ENCODE peak calls at places on chromosome 9, in eight cellular contexts. A, N, T, R, J, Z, M and L are unnamed samples.

GRCh38 chr9:130266236-130267098 is 907 bp downstream of the HMCN2 start:
- DNase-seq in R (no peak), J (no peak), T (no peak), M (no peak), N (peak), A (no peak), Z (no peak), L (peak)

GRCh38 chr9:13648676-13649075 is 369.2 kb upstream of the MPDZ start:
- DNase-seq in M (no peak), J (no peak), T (no peak), N (no peak), Z (no peak), A (peak), R (peak), L (peak)

GRCh38 chr9:15182755-15183154 is 124.3 kb downstream of the TTC39B start:
- DNase-seq in N (no peak), R (no peak), Z (no peak), M (no peak), A (no peak), J (no peak), T (no peak), L (no peak)

GRCh38 chr9:1462626-1463308 is 412.6 kb downstream of the DMRT2 start:
- DNase-seq in J (no peak), T (no peak), N (no peak), A (peak), R (no peak), Z (no peak), M (no peak), L (no peak)

GRCh38 chr9:8868632-8869031 is 1069.1 kb upstream of the DMAC1 start:
- DNase-seq in R (peak), A (no peak), Z (no peak), J (no peak), M (no peak), T (no peak), N (no peak), L (no peak)

GRCh38 chr9:121651295-121652036 is at the start of gene DAB2IP:
- DNase-seq in A (no peak), J (peak), R (no peak), T (peak), N (peak), M (peak), Z (no peak), L (peak)

GRCh38 chr9:99226054-99226453 is 4.0 kb downstream of the SEC61B start:
- DNase-seq in A (no peak), Z (no peak), R (no peak), T (no peak), N (no peak), J (no peak), M (no peak), L (no peak)

GRCh38 chr9:88087906-88088305 is 50.4 kb downstream of the SPATA31C2 start:
- DNase-seq in T (no peak), R (no peak), N (no peak), J (no peak), A (no peak), Z (no peak), M (no peak), L (no peak)

GRCh38 chr9:104093162-104093561 is 947 bp upstream of the SMC2 start:
- DNase-seq in N (no peak), A (peak), Z (no peak), J (no peak), T (no peak), M (no peak), R (peak), L (peak)

GRCh38 chr9:72305102-72305546 is 59.9 kb downstream of the ZFAND5 start:
- DNase-seq in R (peak), Z (peak), N (peak), A (peak), M (peak), J (peak), T (no peak), L (peak)

GRCh38 chr9:100598641-100599145 is 20.8 kb downstream of the CAVIN4 start:
- DNase-seq in M (peak), R (peak), A (peak), Z (peak), J (peak), T (peak), N (peak), L (peak)

GRCh38 chr9:117725426-117725887 is 21.3 kb downstream of the TLR4 start:
- DNase-seq in A (no peak), Z (no peak), M (no peak), R (no peak), N (no peak), J (no peak), T (peak), L (no peak)

GRCh38 chr9:73131376-73131775 is 20.3 kb upstream of the ANXA1 start:
- DNase-seq in N (no peak), J (no peak), R (no peak), T (no peak), A (peak), M (no peak), Z (no peak), L (no peak)

GRCh38 chr9:19371942-19372341 is 8.1 kb downstream of the RPS6 start:
- DNase-seq in N (no peak), M (no peak), R (no peak), Z (no peak), J (no peak), T (no peak), A (peak), L (peak)

GRCh38 chr9:127214421-127215265 is 49.9 kb upstream of the GARNL3 start:
- DNase-seq in N (peak), J (no peak), T (peak), Z (peak), M (peak), A (peak), R (peak), L (peak)

GRCh38 chr9:137095664-137096517 is 9.1 kb downstream of the MAN1B1 start:
- DNase-seq in A (no peak), N (peak), R (no peak), M (no peak), J (no peak), Z (no peak), T (no peak), L (no peak)
- TF ChIP-seq CTCF in A (peak), N (peak), R (peak), M (no peak), J (no peak), Z (no peak), T (no peak), L (no peak)

DNA sequence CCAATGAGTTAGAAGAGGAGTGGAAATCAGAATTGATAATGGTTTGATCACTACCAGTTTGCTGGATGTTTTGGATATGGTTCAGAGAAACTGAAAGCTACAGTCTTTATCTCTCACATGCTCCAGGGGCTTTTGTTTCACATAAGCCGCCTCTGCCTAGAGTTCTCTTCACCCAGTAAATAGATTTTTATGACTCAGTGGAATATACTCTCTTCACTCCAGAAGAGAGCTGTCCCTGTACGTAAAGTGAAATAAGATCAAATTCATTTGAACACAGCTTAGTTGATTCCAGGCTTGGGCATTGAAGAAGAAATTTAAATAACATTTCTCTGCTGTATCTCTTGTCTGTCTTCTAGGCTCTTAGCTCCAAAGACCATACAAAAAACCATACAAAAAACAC is 184.9 kb downstream of the TRPM3 start:
- DNase-seq in M (no peak), J (no peak), N (no peak), R (no peak), Z (no peak), A (no peak), T (no peak), L (no peak)
- H3K4me3 ChIP-seq in M (no peak), J (no peak), N (no peak), R (no peak), Z (no peak), A (no peak), T (no peak), L (no peak)

GRCh38 chr9:124855944-124856773 is 2.9 kb downstream of the WDR38 start:
- DNase-seq in J (no peak), N (peak), Z (peak), T (no peak), A (no peak), R (no peak), M (no peak), L (peak)
- TF ChIP-seq CTCF in J (no peak), N (no peak), Z (peak), T (peak), A (peak), R (peak), M (no peak), L (peak)

GRCh38 chr9:37197158-37198033 is 77.0 kb downstream of the ZCCHC7 start:
- DNase-seq in T (no peak), Z (no peak), J (no peak), N (no peak), A (peak), R (peak), M (no peak), L (peak)
- H3K4me3 ChIP-seq in T (no peak), Z (no peak), J (no peak), N (no peak), A (no peak), R (no peak), M (no peak), L (no peak)

DNA sequence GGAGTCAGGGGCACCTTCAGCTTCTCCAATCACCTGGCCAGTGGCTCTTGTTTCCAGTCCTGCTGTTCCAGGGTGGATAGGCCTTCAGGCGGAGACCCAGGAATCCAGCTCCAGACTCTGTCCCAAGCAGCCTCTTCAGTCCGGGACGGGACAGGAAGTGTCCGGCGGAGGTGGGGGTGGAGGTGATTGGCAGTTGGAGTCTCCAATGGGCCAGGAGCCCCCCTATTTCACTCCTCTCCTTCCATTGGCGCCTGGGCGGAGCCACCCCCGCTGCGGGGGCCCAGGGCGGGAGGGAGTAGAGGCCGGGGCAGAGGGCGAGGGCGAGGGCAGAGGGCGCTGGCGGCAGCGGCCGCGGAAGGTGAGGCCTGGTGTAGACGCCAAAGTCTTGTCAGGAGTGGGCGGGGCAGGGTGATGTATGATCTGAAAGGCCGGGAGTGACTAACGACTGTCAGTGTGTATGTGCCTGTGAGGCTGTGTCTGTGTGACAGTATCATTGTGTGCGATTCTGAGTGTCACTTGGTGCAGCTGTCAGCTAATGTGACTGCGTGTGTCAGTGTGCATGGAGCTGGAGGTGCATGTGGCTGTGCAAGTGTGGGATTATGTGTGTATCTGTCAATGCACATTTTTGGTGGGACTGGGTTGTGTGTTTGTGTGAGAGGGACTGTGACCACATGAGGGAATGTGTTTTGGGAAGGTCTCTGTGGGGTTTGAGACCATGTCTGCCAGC is at the start of gene IL11RA:
- DNase-seq in Z (peak), M (peak), J (peak), R (peak), A (peak), N (peak), T (peak), L (peak)
- TF ChIP-seq CTCF in Z (no peak), M (peak), J (no peak), R (no peak), A (no peak), N (no peak), T (no peak), L (no peak)